ENCODE peak calls at places on chromosomes 3 and 15, in seven cellular contexts. E, M, J, Q, K, R and O are unnamed samples.

GRCh38 chr15:91555307-91555706 is 298.2 kb upstream of the SLCO3A1 start:
- DNase-seq in E (no peak), M (no peak), J (peak), Q (no peak), K (no peak), R (no peak), O (no peak)

GRCh38 chr3:131596884-131597283 is 94.1 kb upstream of the MRPL3 start:
- DNase-seq in E (no peak), M (no peak), J (peak), Q (no peak), K (no peak), R (no peak), O (no peak)

GRCh38 chr3:141152801-141153678 is 78.6 kb upstream of the PXYLP1 start:
- DNase-seq in E (no peak), M (no peak), J (no peak), Q (no peak), K (no peak), R (no peak), O (no peak)

GRCh38 chr3:197022405-197023231 is 7.0 kb downstream of the MELTF start:
- DNase-seq in E (no peak), M (peak), J (no peak), Q (no peak), K (peak), R (peak), O (no peak)

GRCh38 chr3:136749106-136749505 is 3.1 kb downstream of the STAG1 start:
- DNase-seq in E (no peak), M (no peak), J (no peak), Q (no peak), K (no peak), R (peak), O (peak)

GRCh38 chr3:50194903-50195500 is 3.6 kb downstream of the GNAT1 start:
- DNase-seq in E (no peak), M (peak), J (no peak), Q (no peak), K (no peak), R (peak), O (peak)

GRCh38 chr3:60594025-60594424 is 657.2 kb downstream of the FHIT start:
- DNase-seq in E (no peak), M (no peak), J (no peak), Q (no peak), K (no peak), R (peak), O (no peak)

GRCh38 chr3:113947372-113948014 is at the start of gene ZDHHC23:
- DNase-seq in E (peak), M (peak), J (peak), Q (peak), K (peak), R (peak), O (peak)

GRCh38 chr15:82663186-82663600 is 16.0 kb upstream of the CPEB1 start:
- DNase-seq in E (peak), M (peak), J (peak), Q (peak), K (no peak), R (no peak), O (peak)